ENCODE peak calls at places on chromosomes 3 and 15, in eight cellular contexts. G, M, J, Q, T, H, W and Z are unnamed samples.

GRCh38 chr3:69012836-69013255 is 638 bp downstream of the EOGT start:
- DNase-seq in J (peak), M (peak), Q (peak), G (peak), H (peak), W (peak), T (peak), Z (peak)

GRCh38 chr3:195537995-195538394 is 5.1 kb downstream of the PPP1R2 start:
- DNase-seq in G (no peak), M (no peak), J (peak), T (peak), W (no peak), Q (no peak), H (no peak), Z (no peak)

GRCh38 chr3:100563228-100563627 is 46.2 kb upstream of the ADGRG7 start:
- DNase-seq in M (no peak), W (no peak), H (no peak), G (no peak), Q (no peak), J (no peak), T (no peak), Z (no peak)

GRCh38 chr3:23756206-23756840 is 49.4 kb upstream of the UBE2E1 start:
- DNase-seq in T (no peak), H (no peak), M (no peak), Q (no peak), J (no peak), G (no peak), W (no peak), Z (no peak)

GRCh38 chr3:4719011-4719649 is 226.0 kb downstream of the ITPR1 start:
- DNase-seq in W (no peak), Q (peak), H (no peak), M (no peak), J (no peak), G (no peak), T (no peak), Z (no peak)

GRCh38 chr3:172009736-172010254 is 29.6 kb upstream of the FNDC3B start:
- DNase-seq in G (no peak), T (no peak), W (no peak), M (no peak), H (no peak), Q (no peak), J (no peak), Z (no peak)

GRCh38 chr15:42059661-42060476 is 34.5 kb downstream of the PLA2G4D start:
- DNase-seq in J (peak), W (peak), G (peak), T (peak), M (peak), H (peak), Q (peak), Z (peak)

GRCh38 chr3:55524565-55525244 is 37.6 kb upstream of the WNT5A start:
- DNase-seq in G (no peak), J (no peak), H (no peak), T (no peak), M (no peak), Q (no peak), W (peak), Z (no peak)

GRCh38 chr3:51384145-51384729 is 854 bp upstream of the MANF start:
- DNase-seq in J (no peak), H (no peak), Q (no peak), M (peak), G (peak), W (peak), T (peak), Z (no peak)

GRCh38 chr3:63349583-63350177 is 71.6 kb downstream of the SYNPR start:
- DNase-seq in Q (no peak), H (no peak), J (peak), W (peak), M (peak), G (no peak), T (peak), Z (no peak)

GRCh38 chr3:160941885-160942494 is 163.2 kb downstream of the B3GALNT1 start:
- DNase-seq in W (peak), G (no peak), T (peak), H (peak), M (peak), Q (no peak), J (peak), Z (peak)

GRCh38 chr3:159783780-159784747 is 204.6 kb upstream of the IL12A start:
- DNase-seq in J (no peak), W (no peak), Q (no peak), T (peak), M (peak), G (no peak), H (no peak), Z (no peak)

GRCh38 chr15:70238917-70239316 is 141.2 kb upstream of the TLE3 start:
- DNase-seq in T (no peak), H (no peak), W (no peak), Q (no peak), M (no peak), G (no peak), J (no peak), Z (no peak)

GRCh38 chr15:71526061-71526460 is 284.3 kb upstream of the NR2E3 start:
- DNase-seq in T (no peak), M (no peak), H (no peak), Q (no peak), J (no peak), W (no peak), G (no peak), Z (no peak)

GRCh38 chr15:28002867-28003266 is 96.2 kb downstream of the OCA2 start:
- DNase-seq in T (no peak), G (no peak), M (no peak), W (no peak), Q (no peak), J (no peak), H (no peak), Z (no peak)

GRCh38 chr15:28932361-28932760 is 46.6 kb downstream of the APBA2 start:
- DNase-seq in T (no peak), Q (no peak), J (no peak), H (no peak), M (no peak), G (no peak), W (no peak), Z (peak)

GRCh38 chr3:149462653-149463052 is 11.8 kb upstream of the TM4SF4 start:
- DNase-seq in Q (no peak), H (no peak), G (no peak), W (no peak), J (no peak), M (no peak), T (no peak), Z (no peak)

GRCh38 chr15:56307180-56307579 is 58.0 kb upstream of the TEX9 start:
- DNase-seq in M (no peak), T (no peak), G (no peak), H (no peak), J (no peak), Q (no peak), W (no peak), Z (no peak)

GRCh38 chr3:44522494-44522933 is 32.5 kb upstream of the ZKSCAN7 start:
- DNase-seq in M (no peak), H (no peak), Q (no peak), J (no peak), T (peak), W (no peak), G (no peak), Z (no peak)

GRCh38 chr3:160987982-160988964 is 116.9 kb downstream of the B3GALNT1 start:
- DNase-seq in M (no peak), W (no peak), H (no peak), T (no peak), J (no peak), G (no peak), Q (no peak), Z (no peak)

GRCh38 chr3:50738252-50738598 is 63.5 kb downstream of the DOCK3 start:
- DNase-seq in M (no peak), H (no peak), J (no peak), G (no peak), W (no peak), T (no peak), Q (no peak), Z (no peak)

GRCh38 chr3:23264413-23264812 is 61.3 kb downstream of the UBE2E2 start:
- DNase-seq in M (no peak), W (peak), G (no peak), H (no peak), J (no peak), Q (no peak), T (no peak), Z (no peak)

GRCh38 chr15:27028836-27029482 is 58.0 kb downstream of the GABRG3 start:
- DNase-seq in G (no peak), H (no peak), M (no peak), T (no peak), J (no peak), Q (no peak), W (no peak), Z (no peak)

GRCh38 chr3:113736548-113737089 is 9.4 kb downstream of the NAA50 start:
- DNase-seq in T (peak), G (no peak), W (peak), J (no peak), Q (no peak), M (peak), H (no peak), Z (no peak)

GRCh38 chr3:154285221-154285620 is 39.1 kb downstream of the DHX36 start:
- DNase-seq in Q (no peak), J (no peak), M (no peak), T (no peak), G (no peak), H (no peak), W (no peak), Z (no peak)

GRCh38 chr3:59692117-59692516 is 642.3 kb upstream of the CFAP20DC start:
- DNase-seq in G (no peak), M (no peak), J (no peak), H (no peak), Q (no peak), T (no peak), W (no peak), Z (no peak)

GRCh38 chr15:89121414-89121813 is 33.2 kb downstream of the ABHD2 start:
- DNase-seq in W (peak), Q (no peak), G (no peak), M (peak), T (no peak), J (peak), H (no peak), Z (no peak)

GRCh38 chr3:144875251-144875650 is 903.6 kb downstream of the DIPK2A start:
- DNase-seq in J (no peak), T (no peak), M (no peak), W (no peak), Q (no peak), H (no peak), G (no peak), Z (no peak)

GRCh38 chr3:152769523-152769922 is 65.4 kb upstream of the P2RY1 start:
- DNase-seq in G (no peak), T (peak), H (no peak), M (no peak), W (no peak), Q (no peak), J (no peak), Z (no peak)

GRCh38 chr15:88032787-88033186 is 223.8 kb downstream of the NTRK3 start:
- DNase-seq in W (no peak), G (no peak), J (no peak), T (no peak), H (no peak), M (no peak), Q (no peak), Z (no peak)

GRCh38 chr3:111787556-111788463 is 71.3 kb upstream of the PHLDB2 start:
- DNase-seq in Q (peak), H (no peak), M (no peak), T (no peak), W (no peak), G (no peak), J (no peak), Z (no peak)

GRCh38 chr3:95654567-95655362 is 1159.6 kb upstream of the EPHA6 start:
- DNase-seq in G (no peak), T (no peak), M (no peak), Q (no peak), H (no peak), W (no peak), J (no peak), Z (no peak)

GRCh38 chr3:135868801-135869200 is 96.7 kb upstream of the PPP2R3A start:
- DNase-seq in M (no peak), Q (no peak), T (no peak), H (no peak), G (no peak), W (no peak), J (no peak), Z (no peak)

GRCh38 chr3:127690106-127690505 is 17.4 kb downstream of the ABTB1 start:
- DNase-seq in Q (peak), H (no peak), T (no peak), G (peak), J (no peak), M (peak), W (peak), Z (peak)

GRCh38 chr3:119206611-119207511 is 33.5 kb downstream of the UPK1B start:
- DNase-seq in M (peak), H (no peak), G (no peak), Q (no peak), J (no peak), W (peak), T (no peak), Z (no peak)

GRCh38 chr3:78848392-78849288 is 919.2 kb downstream of the ROBO1 start:
- DNase-seq in W (peak), J (no peak), M (no peak), T (no peak), Q (no peak), H (no peak), G (no peak), Z (no peak)

GRCh38 chr3:36866358-36866757 is 78.5 kb downstream of the TRANK1 start:
- DNase-seq in W (peak), J (no peak), M (no peak), G (no peak), Q (no peak), H (no peak), T (no peak), Z (no peak)

GRCh38 chr3:170488802-170489201 is 70.1 kb downstream of the CLDN11 start:
- DNase-seq in J (no peak), H (no peak), Q (no peak), M (peak), W (peak), T (no peak), G (no peak), Z (no peak)

GRCh38 chr15:92906038-92906437 is 5.9 kb downstream of the CHD2 start:
- DNase-seq in H (no peak), G (no peak), T (no peak), Q (no peak), J (no peak), M (no peak), W (no peak), Z (no peak)
- H3K4me3 ChIP-seq in H (peak), G (peak), T (peak), Q (peak), J (no peak), M (no peak), W (peak), Z (no peak)

GRCh38 chr15:50009634-50010033 is 109.4 kb downstream of the ATP8B4 start:
- DNase-seq in W (no peak), H (no peak), T (no peak), M (no peak), Q (no peak), J (no peak), G (no peak), Z (no peak)

DNA sequence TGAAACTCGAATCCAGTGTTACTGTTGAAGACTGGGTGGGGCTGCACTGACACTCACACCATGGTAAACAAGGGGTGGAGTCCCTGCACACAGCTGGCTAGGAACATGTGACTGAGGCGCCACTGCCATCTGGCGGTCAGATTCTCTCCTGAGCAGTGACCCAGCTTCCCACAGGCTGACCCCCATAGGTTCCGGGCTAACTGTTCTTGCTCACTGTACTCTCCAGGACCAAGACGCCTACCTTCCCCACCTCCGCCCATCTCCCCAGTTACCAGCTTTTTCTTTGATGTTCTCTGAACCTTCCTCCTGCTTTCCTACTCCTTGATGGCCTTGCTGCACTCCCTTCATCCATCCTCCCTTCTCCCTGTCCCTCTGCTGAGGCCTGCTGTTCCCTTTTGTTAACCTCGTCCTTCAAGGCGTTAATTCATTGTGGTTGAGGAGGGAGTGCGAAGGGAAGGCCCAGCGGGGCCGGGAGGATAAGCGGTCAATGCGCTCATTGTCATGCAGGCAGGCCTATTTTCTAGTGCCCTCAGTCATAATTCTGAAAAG is 115.2 kb downstream of the ATP8B4 start:
- DNase-seq in J (peak), M (peak), G (peak), W (peak), H (peak), Q (peak), T (peak), Z (peak)
- H3K4me3 ChIP-seq in J (no peak), M (no peak), G (no peak), W (no peak), H (no peak), Q (no peak), T (no peak), Z (no peak)

GRCh38 chr3:123446610-123447109 is 2.2 kb downstream of the ADCY5 start:
- DNase-seq in T (no peak), H (no peak), G (no peak), J (no peak), Q (no peak), M (no peak), W (no peak), Z (no peak)

GRCh38 chr3:123446210-123446609 is 2.7 kb downstream of the ADCY5 start:
- DNase-seq in Q (no peak), W (no peak), T (no peak), H (no peak), M (no peak), G (no peak), J (no peak), Z (no peak)

GRCh38 chr3:123447749-123448502 is 964 bp downstream of the ADCY5 start:
- DNase-seq in G (no peak), J (no peak), M (peak), T (no peak), H (no peak), Q (peak), W (no peak), Z (peak)

GRCh38 chr3:123448503-123449091 is at the start of gene ADCY5:
- DNase-seq in G (no peak), Q (peak), M (peak), H (peak), T (no peak), W (no peak), J (no peak), Z (peak)

GRCh38 chr3:123447416-123447748 is 1.5 kb downstream of the ADCY5 start:
- DNase-seq in J (no peak), G (no peak), T (no peak), H (no peak), W (no peak), Q (peak), M (no peak), Z (peak)
- H3K4me3 ChIP-seq in J (peak), G (peak), T (no peak), H (peak), W (no peak), Q (peak), M (no peak), Z (peak)

GRCh38 chr15:39692464-39693327 is 89.9 kb downstream of the FSIP1 start:
- DNase-seq in J (no peak), M (no peak), Q (no peak), G (no peak), H (no peak), T (peak), W (no peak), Z (no peak)
- H3K4me3 ChIP-seq in J (no peak), M (no peak), Q (no peak), G (no peak), H (no peak), T (no peak), W (no peak), Z (no peak)